ENCODE peak calls at places on chromosome 3, in four cellular contexts. One of them, this sample, is unnamed.

GRCh38 chr3:47016934-47017435 is 37.5 kb downstream of the NBEAL2 start:
- DNase-seq in Ammon's horn: no peak
- DNase-seq in anterior cingulate cortex: no peak
- DNase-seq in caudate nucleus: no peak
- DNase-seq in this sample: no peak

GRCh38 chr3:166661621-166662020 is 718.5 kb downstream of the ZBBX start:
- DNase-seq in Ammon's horn: no peak
- DNase-seq in anterior cingulate cortex: no peak
- DNase-seq in caudate nucleus: no peak
- DNase-seq in this sample: no peak

GRCh38 chr3:47010050-47010712 is 30.7 kb downstream of the NBEAL2 start:
- DNase-seq in Ammon's horn: no peak
- DNase-seq in anterior cingulate cortex: no peak
- DNase-seq in caudate nucleus: no peak
- DNase-seq in this sample: no peak

GRCh38 chr3:115151921-115152320 is 4.8 kb upstream of the ZBTB20 start:
- DNase-seq in Ammon's horn: no peak
- DNase-seq in anterior cingulate cortex: no peak
- DNase-seq in caudate nucleus: no peak
- DNase-seq in this sample: no peak

GRCh38 chr3:194367992-194368841 is 1.3 kb downstream of the LRRC15 start:
- DNase-seq in Ammon's horn: no peak
- DNase-seq in anterior cingulate cortex: no peak
- DNase-seq in caudate nucleus: no peak
- DNase-seq in this sample: no peak

GRCh38 chr3:161689699-161690098 is 193.1 kb downstream of the OTOL1 start:
- DNase-seq in Ammon's horn: no peak
- DNase-seq in anterior cingulate cortex: no peak
- DNase-seq in caudate nucleus: no peak
- DNase-seq in this sample: no peak

GRCh38 chr3:136783708-136784191 is 31.6 kb upstream of the STAG1 start:
- DNase-seq in Ammon's horn: no peak
- DNase-seq in anterior cingulate cortex: no peak
- DNase-seq in caudate nucleus: no peak
- DNase-seq in this sample: no peak

GRCh38 chr3:7876741-7877297 is 624.8 kb upstream of the LMCD1 start:
- DNase-seq in Ammon's horn: no peak
- DNase-seq in anterior cingulate cortex: no peak
- DNase-seq in caudate nucleus: no peak
- DNase-seq in this sample: no peak

GRCh38 chr3:107242579-107242978 is 134.7 kb upstream of the CCDC54 start:
- DNase-seq in Ammon's horn: no peak
- DNase-seq in anterior cingulate cortex: no peak
- DNase-seq in caudate nucleus: no peak
- DNase-seq in this sample: no peak

GRCh38 chr3:185402561-185402960 is 39.6 kb downstream of the MAP3K13 start:
- DNase-seq in Ammon's horn: no peak
- DNase-seq in anterior cingulate cortex: no peak
- DNase-seq in caudate nucleus: peak
- DNase-seq in this sample: no peak

GRCh38 chr3:116777181-116777840 is 67.7 kb downstream of the TUSC7 start:
- DNase-seq in Ammon's horn: no peak
- DNase-seq in anterior cingulate cortex: no peak
- DNase-seq in caudate nucleus: no peak
- DNase-seq in this sample: no peak

GRCh38 chr3:90091557-90091956 is 984.1 kb downstream of the EPHA3 start:
- DNase-seq in Ammon's horn: peak
- DNase-seq in anterior cingulate cortex: peak
- DNase-seq in caudate nucleus: peak
- DNase-seq in this sample: peak

GRCh38 chr3:184171562-184171961 is 3.1 kb upstream of the AP2M1 start:
- DNase-seq in Ammon's horn: no peak
- DNase-seq in anterior cingulate cortex: no peak
- DNase-seq in caudate nucleus: no peak
- DNase-seq in this sample: no peak

GRCh38 chr3:339346-339745 is 142.8 kb downstream of the CHL1 start:
- DNase-seq in Ammon's horn: no peak
- DNase-seq in anterior cingulate cortex: no peak
- DNase-seq in caudate nucleus: no peak
- DNase-seq in this sample: no peak

GRCh38 chr3:3015472-3016089 is 94.6 kb downstream of the IL5RA start:
- DNase-seq in Ammon's horn: peak
- DNase-seq in anterior cingulate cortex: no peak
- DNase-seq in caudate nucleus: no peak
- DNase-seq in this sample: no peak

GRCh38 chr3:28244471-28244870 is 3.1 kb downstream of the CMC1 start:
- DNase-seq in Ammon's horn: no peak
- DNase-seq in anterior cingulate cortex: no peak
- DNase-seq in caudate nucleus: no peak
- DNase-seq in this sample: no peak

GRCh38 chr3:187522293-187522692 is 147.9 kb downstream of the SST start:
- DNase-seq in Ammon's horn: no peak
- DNase-seq in anterior cingulate cortex: no peak
- DNase-seq in caudate nucleus: no peak
- DNase-seq in this sample: no peak

GRCh38 chr3:94092080-94092479 is 29.2 kb downstream of the NSUN3 start:
- DNase-seq in Ammon's horn: no peak
- DNase-seq in anterior cingulate cortex: no peak
- DNase-seq in caudate nucleus: no peak
- DNase-seq in this sample: no peak

GRCh38 chr3:20130122-20130521 is 55.9 kb downstream of the SGO1 start:
- DNase-seq in Ammon's horn: no peak
- DNase-seq in anterior cingulate cortex: no peak
- DNase-seq in caudate nucleus: no peak
- DNase-seq in this sample: no peak

GRCh38 chr3:116256843-116257485 is 188.3 kb downstream of the LSAMP start:
- DNase-seq in Ammon's horn: no peak
- DNase-seq in anterior cingulate cortex: no peak
- DNase-seq in caudate nucleus: no peak
- DNase-seq in this sample: no peak

GRCh38 chr3:152219225-152219624 is 49.5 kb upstream of the MBNL1 start:
- DNase-seq in Ammon's horn: no peak
- DNase-seq in anterior cingulate cortex: no peak
- DNase-seq in caudate nucleus: no peak
- DNase-seq in this sample: no peak

GRCh38 chr3:191120447-191121304 is 78.4 kb upstream of the OSTN start:
- DNase-seq in Ammon's horn: no peak
- DNase-seq in anterior cingulate cortex: no peak
- DNase-seq in caudate nucleus: no peak
- DNase-seq in this sample: no peak

GRCh38 chr3:99637041-99637380 is 1.4 kb upstream of the COL8A1 start:
- DNase-seq in Ammon's horn: no peak
- DNase-seq in anterior cingulate cortex: no peak
- DNase-seq in caudate nucleus: no peak
- DNase-seq in this sample: no peak

GRCh38 chr3:132347095-132347494 is 29.9 kb downstream of the ACP3 start:
- DNase-seq in Ammon's horn: peak
- DNase-seq in anterior cingulate cortex: peak
- DNase-seq in caudate nucleus: peak
- DNase-seq in this sample: no peak

GRCh38 chr3:447671-448070 is 251.1 kb downstream of the CHL1 start:
- DNase-seq in Ammon's horn: no peak
- DNase-seq in anterior cingulate cortex: no peak
- DNase-seq in caudate nucleus: no peak
- DNase-seq in this sample: no peak

GRCh38 chr3:57434041-57434440 is 110.1 kb downstream of the DNAH12 start:
- DNase-seq in Ammon's horn: no peak
- DNase-seq in anterior cingulate cortex: no peak
- DNase-seq in caudate nucleus: no peak
- DNase-seq in this sample: no peak

GRCh38 chr3:71102111-71103039 is 481.2 kb downstream of the FOXP1 start:
- DNase-seq in Ammon's horn: no peak
- DNase-seq in anterior cingulate cortex: no peak
- DNase-seq in caudate nucleus: no peak
- DNase-seq in this sample: no peak

GRCh38 chr3:153289334-153289808 is 127.3 kb downstream of the RAP2B start:
- DNase-seq in Ammon's horn: no peak
- DNase-seq in anterior cingulate cortex: no peak
- DNase-seq in caudate nucleus: no peak
- DNase-seq in this sample: no peak

GRCh38 chr3:15052335-15053242 is 12.5 kb downstream of the MRPS25 start:
- DNase-seq in Ammon's horn: no peak
- DNase-seq in anterior cingulate cortex: no peak
- DNase-seq in caudate nucleus: no peak
- DNase-seq in this sample: no peak

GRCh38 chr3:12461097-12461649 is 23.1 kb upstream of the TSEN2 start:
- DNase-seq in Ammon's horn: no peak
- DNase-seq in anterior cingulate cortex: no peak
- DNase-seq in caudate nucleus: no peak
- DNase-seq in this sample: no peak

GRCh38 chr3:140571836-140572235 is 106.0 kb upstream of the TRIM42 start:
- DNase-seq in Ammon's horn: no peak
- DNase-seq in anterior cingulate cortex: no peak
- DNase-seq in caudate nucleus: no peak
- DNase-seq in this sample: no peak

GRCh38 chr3:8872291-8872690 is 91.0 kb downstream of the RAD18 start:
- DNase-seq in Ammon's horn: no peak
- DNase-seq in anterior cingulate cortex: no peak
- DNase-seq in caudate nucleus: no peak
- DNase-seq in this sample: no peak